ENCODE peak calls at places on chromosomes 12 and 14, in four cellular contexts. V is HepG2, J is K562, Q is GM12878. Y is an unnamed sample.

GRCh38 chr12:69835048-69835447 is 10.0 kb downstream of the MYRFL start:
- DNase-seq in V (no peak), Q (no peak), J (no peak), Y (no peak)

GRCh38 chr12:121376754-121377697 is 22.9 kb upstream of the RNF34 start:
- DNase-seq in Q (no peak), J (no peak), V (peak; percentile 69), Y (no peak)

GRCh38 chr14:79426103-79426755 is 785.1 kb downstream of the DIO2 start:
- DNase-seq in Q (no peak), J (no peak), V (no peak), Y (no peak)

GRCh38 chr12:530308-530707 is 70.6 kb downstream of the B4GALNT3 start:
- DNase-seq in Q (no peak), V (no peak), J (no peak), Y (no peak)

GRCh38 chr12:106600503-106600902 is 17.7 kb downstream of the RFX4 start:
- DNase-seq in J (no peak), Q (no peak), V (no peak), Y (no peak)

GRCh38 chr12:72632286-72632685 is 360.1 kb downstream of the TRHDE start:
- DNase-seq in Q (no peak), V (no peak), J (no peak), Y (peak; percentile 65)

GRCh38 chr12:47837190-47838171 is 17.8 kb upstream of the HDAC7 start:
- DNase-seq in J (peak; percentile 73), V (peak; percentile 54), Q (peak; percentile 20), Y (peak; percentile 68)

GRCh38 chr14:79543966-79544365 is 667.3 kb downstream of the DIO2 start:
- DNase-seq in Q (no peak), V (no peak), J (no peak), Y (peak; percentile 66)

GRCh38 chr14:34128665-34129064 is 177.8 kb upstream of the EGLN3 start:
- DNase-seq in J (no peak), V (no peak), Q (no peak), Y (no peak)

GRCh38 chr12:27185234-27186045 is 58.6 kb upstream of the STK38L start:
- DNase-seq in J (no peak), V (no peak), Q (peak; percentile 85), Y (peak; percentile 91)

GRCh38 chr12:121017966-121018491 is 1.7 kb upstream of the C12orf43 start:
- DNase-seq in Q (no peak), V (no peak), J (peak; percentile 62), Y (no peak)

GRCh38 chr14:103329421-103330347 is 4.4 kb upstream of the EIF5 start:
- DNase-seq in J (peak; percentile 20), Q (no peak), V (peak; percentile 64), Y (peak; percentile 40)

GRCh38 chr12:31524791-31525495 is 66.0 kb downstream of the DENND5B start:
- DNase-seq in V (no peak), Q (peak; percentile 67), J (no peak), Y (peak; percentile 79)

GRCh38 chr14:86086962-86087361 is 557.0 kb downstream of the FLRT2 start:
- DNase-seq in V (no peak), Q (no peak), J (no peak), Y (no peak)

GRCh38 chr12:91667698-91668097 is 477.9 kb downstream of the BTG1 start:
- DNase-seq in Q (no peak), V (no peak), J (no peak), Y (no peak)

GRCh38 chr14:70045715-70046535 is 142.8 kb downstream of the SLC8A3 start:
- DNase-seq in Q (no peak), V (peak; percentile 73), J (peak; percentile 41), Y (peak; percentile 48)
- H2AFZ ChIP-seq in Q (no peak overlapping the region), V (peak overlapping the region; percentile 34), J (no peak overlapping the region), Y (peak overlapping the region; percentile 78)

GRCh38 chr14:95361373-95362179 is 41.9 kb upstream of the CLMN start:
- DNase-seq in J (peak; percentile 55), Q (no peak), V (no peak), Y (no peak)
- TF ChIP-seq BHLHE40 in J (no peak), Q (no peak), V (no peak), Y (no peak)

DNA sequence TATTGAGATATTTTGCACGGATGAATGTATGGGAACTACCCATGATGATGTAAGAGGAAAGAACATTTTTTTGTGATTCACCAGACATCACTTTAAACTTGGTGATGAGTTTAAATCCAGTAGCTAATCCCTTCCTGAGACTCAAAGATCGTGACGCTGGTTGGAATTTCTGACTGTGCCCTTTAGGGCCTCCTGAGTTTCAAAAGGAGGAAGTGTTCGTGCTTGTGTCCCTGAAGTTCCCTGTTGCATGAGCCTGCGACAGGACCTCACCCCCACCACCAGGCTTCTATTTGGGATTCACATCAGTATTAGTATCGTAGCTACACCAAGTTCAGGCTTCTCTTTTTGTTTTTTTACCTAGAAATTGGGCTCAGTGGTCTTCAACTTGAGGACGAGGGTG is 18.5 kb upstream of the RIN3 start:
- DNase-seq in J (no peak), Q (no peak), V (no peak), Y (peak; percentile 81)
- H2AFZ ChIP-seq in J (no peak overlapping the region), Q (no peak overlapping the region), V (no peak overlapping the region), Y (no peak overlapping the region)

DNA sequence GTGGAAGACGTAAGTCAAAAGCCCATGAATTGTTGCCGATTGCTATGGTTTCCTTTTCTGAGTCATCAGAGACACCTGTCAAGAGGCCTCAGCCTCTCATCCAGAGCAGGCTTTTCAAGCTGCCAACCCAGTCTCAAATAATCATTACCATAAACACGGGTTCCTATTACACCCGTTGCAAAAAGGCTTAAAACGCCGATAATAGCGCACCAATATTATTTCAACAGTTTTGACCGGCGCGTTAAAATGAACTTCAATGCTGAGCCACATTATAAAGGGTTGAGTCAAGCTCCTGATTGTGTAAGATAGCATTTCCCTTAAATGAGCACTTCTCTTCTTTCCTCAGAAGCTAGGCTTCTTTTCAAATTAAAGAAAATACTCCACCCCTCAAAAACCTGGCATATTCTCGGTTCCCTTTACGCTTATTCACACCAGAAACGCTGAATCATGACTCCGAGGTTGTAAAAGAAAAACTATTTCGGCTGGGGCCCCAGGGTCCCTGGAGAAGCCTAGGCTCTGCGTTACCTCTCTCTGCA is 1.4 kb downstream of the TMTC1 start:
- DNase-seq in J (no peak), V (no peak), Q (no peak), Y (peak; percentile 71)
- TF ChIP-seq BHLHE40 in J (no peak), V (no peak), Q (no peak), Y (no peak)

GRCh38 chr12:14257734-14258467 is 107.6 kb upstream of the ATF7IP start:
- DNase-seq in J (peak; percentile 17), Q (peak; percentile 37), V (peak; percentile 95), Y (peak; percentile 100)
- H2AFZ ChIP-seq in J (peak overlapping the region; percentile 86), Q (peak overlapping the region; percentile 31), V (peak overlapping the region; percentile 18), Y (peak overlapping the region; percentile 94)

GRCh38 chr14:76784881-76785280 is 23.6 kb downstream of the VASH1 start:
- DNase-seq in Q (no peak), V (peak; percentile 79), J (peak; percentile 95), Y (peak; percentile 75)
- TF ChIP-seq BHLHE40 in Q (no peak), V (no peak), J (no peak), Y (no peak)

GRCh38 chr12:52686063-52686462 is 5.9 kb upstream of the KRT1 start:
- DNase-seq in V (no peak), J (no peak), Q (no peak), Y (no peak)
- H2AFZ ChIP-seq in V (no peak overlapping the region), J (no peak overlapping the region), Q (no peak overlapping the region), Y (no peak overlapping the region)

GRCh38 chr12:55724226-55724939 is 4.2 kb downstream of the RDH5 start:
- DNase-seq in Q (no peak), J (peak; percentile 69), V (peak; percentile 60), Y (peak; percentile 69)
- TF ChIP-seq BHLHE40 in Q (no peak), J (no peak), V (no peak), Y (no peak)

DNA sequence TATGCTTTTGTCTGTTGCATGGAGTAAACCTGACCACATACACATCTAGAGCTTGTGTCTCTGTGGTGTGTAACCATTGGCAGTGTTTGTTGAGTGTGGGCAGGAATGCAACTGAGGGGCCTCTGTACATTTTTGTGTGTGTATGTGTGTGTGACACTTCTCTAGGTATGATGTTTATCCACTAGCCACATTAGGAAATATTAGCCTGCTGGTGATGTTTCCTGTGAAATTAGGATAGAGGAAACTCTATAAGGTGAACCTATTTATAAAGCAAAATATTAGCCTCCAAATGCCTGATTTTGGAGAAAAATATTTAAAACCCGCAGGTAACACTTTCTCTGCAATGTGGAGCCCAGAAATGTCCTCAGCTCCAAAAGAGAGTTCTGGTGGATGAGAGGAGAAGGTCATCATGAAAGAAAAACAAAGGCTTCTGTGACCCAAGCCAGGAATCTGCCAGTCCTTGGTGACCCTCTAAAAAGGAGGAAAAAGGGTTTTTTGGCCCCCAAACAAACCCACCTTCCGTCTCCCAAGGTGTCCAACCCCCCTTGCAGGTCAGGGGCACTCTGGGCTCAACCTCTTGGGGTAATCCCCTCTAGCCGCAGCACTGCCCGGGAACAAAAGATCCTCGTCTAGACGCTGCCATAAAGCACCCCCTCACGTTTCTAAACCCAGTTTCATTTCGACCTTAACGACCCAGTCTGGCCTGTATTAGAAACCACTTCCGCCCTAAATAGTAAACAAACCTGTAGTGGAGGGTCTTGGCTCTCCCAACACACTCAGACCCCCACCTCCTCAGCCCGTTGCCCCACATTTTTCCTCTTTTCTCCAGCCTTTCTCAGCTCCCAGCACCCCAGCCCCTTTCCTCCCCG is 3.1 kb upstream of the HOTAIR start:
- DNase-seq in V (no peak), Q (no peak), J (no peak), Y (no peak)
- H2AFZ ChIP-seq in V (peak overlapping the region; percentile 72), Q (no peak overlapping the region), J (peak overlapping the region; percentile 76), Y (no peak overlapping the region)

GRCh38 chr12:132161796-132162507 is 17.7 kb downstream of the NOC4L start:
- DNase-seq in Q (no peak), J (no peak), V (no peak), Y (no peak)
- TF ChIP-seq BHLHE40 in Q (no peak), J (no peak), V (no peak), Y (no peak)